ENCODE peak calls at places on chromosomes 11 and 22, in six cellular contexts. I is amygdala; C is GM23248; Q is kidney glomerular epithelial cell; G is small intestine; V is stimulated activated CD8-positive, alpha-beta memory T cell treated with anti-CD3 and anti-CD28 coated beads, Interleukin-4, amount 100 ng/mL, for 1 hour. P is an unnamed sample.

GRCh38 chr11:99406345-99406744 is 385.6 kb downstream of the CNTN5 start:
- DNase-seq in I (no peak), C (no peak), Q (no peak), G (no peak), V (no peak), P (no peak)

GRCh38 chr22:30857103-30857502 is 111.5 kb downstream of the MORC2 start:
- DNase-seq in I (no peak), C (no peak), Q (no peak), G (no peak), V (no peak), P (no peak)

GRCh38 chr11:94504689-94505293 is 7.5 kb upstream of the C11orf97 start:
- DNase-seq in I (no peak), C (peak; percentile 67), Q (peak; percentile 32), G (peak; percentile 51), V (no peak), P (no peak)

GRCh38 chr22:44701824-44702478 is at the start of gene PRR5:
- DNase-seq in I (no peak), C (peak; percentile 93), Q (peak; percentile 52), G (peak; percentile 85), V (peak; percentile 52), P (peak; percentile 62)

GRCh38 chr22:26679003-26679629 is 21.7 kb downstream of the MIAT start:
- DNase-seq in I (no peak), C (peak; percentile 81), Q (peak; percentile 68), G (peak; percentile 67), V (peak; percentile 36), P (peak; percentile 62)

GRCh38 chr11:57746920-57747319 is 4.7 kb downstream of the BTBD18 start:
- DNase-seq in I (no peak), C (no peak), Q (no peak), G (no peak), V (no peak), P (no peak)

GRCh38 chr11:46898396-46899095 is 19.8 kb downstream of the LRP4 start:
- DNase-seq in I (no peak), C (no peak), Q (no peak), G (no peak), V (no peak), P (no peak)

GRCh38 chr22:46634011-46634699 is 14.0 kb downstream of the GRAMD4 start:
- DNase-seq in I (no peak), C (no peak), Q (peak; percentile 30), G (no peak), V (no peak), P (no peak)

GRCh38 chr11:121300313-121300971 is 7.9 kb downstream of the SC5D start:
- DNase-seq in I (no peak), C (no peak), Q (no peak), G (no peak), V (no peak), P (no peak)

GRCh38 chr11:116990061-116990473 is 108.2 kb downstream of the SIK3 start:
- DNase-seq in I (no peak), C (peak; percentile 89), Q (peak; percentile 33), G (peak; percentile 91), V (no peak), P (no peak)

GRCh38 chr11:34407121-34407813 is 31.5 kb upstream of the CAT start:
- DNase-seq in I (no peak), C (no peak), Q (no peak), G (no peak), V (no peak), P (no peak)

GRCh38 chr11:92295175-92296137 is 70.8 kb downstream of the FAT3 start:
- DNase-seq in I (no peak), C (peak; percentile 69), Q (no peak), G (peak; percentile 90), V (no peak), P (no peak)